ENCODE peak calls at places on chromosomes 1 and 21, in nine cellular contexts. E is GM19239; Y is GM23338; K is upper lobe of left lung; P is stimulated activated CD4-positive, alpha-beta T cell treated with anti-CD3 and anti-CD28 coated beads, Interleukin-2, amount 100 ng/mL, for 24 hours; U is D721Med; H is RKO; B is GM20000; D is NCI-H1092. Z is an unnamed sample.

GRCh38 chr1:115355069-115355468 is 17.0 kb upstream of the NGF start:
- DNase-seq in B (no peak), P (no peak), D (no peak), Y (no peak), H (no peak), U (no peak), K (no peak), E (no peak), Z (no peak)

GRCh38 chr1:237884237-237884636 is 6.5 kb downstream of the ZP4 start:
- DNase-seq in K (no peak), H (no peak), U (no peak), E (no peak), D (no peak), B (no peak), Y (no peak), P (no peak), Z (no peak)

GRCh38 chr1:239951518-239952130 is 140.1 kb upstream of the FMN2 start:
- DNase-seq in H (peak), B (peak), E (peak), P (peak), Y (peak), U (peak), D (peak), K (peak), Z (peak)

GRCh38 chr21:14215971-14216621 is at the start of gene RBM11:
- DNase-seq in D (peak), U (peak), H (no peak), K (peak), P (peak), Y (peak), B (peak), E (peak), Z (peak)

GRCh38 chr1:14531519-14531918 is 67.0 kb upstream of the KAZN start:
- DNase-seq in B (no peak), U (no peak), Y (no peak), K (no peak), P (no peak), D (no peak), H (no peak), E (no peak), Z (no peak)

GRCh38 chr1:6971048-6971447 is 185.8 kb downstream of the CAMTA1 start:
- DNase-seq in Y (no peak), E (no peak), K (no peak), D (no peak), P (no peak), B (no peak), U (no peak), H (no peak), Z (no peak)

GRCh38 chr21:26070822-26071425 is 99.6 kb downstream of the APP start:
- DNase-seq in P (peak), E (peak), K (peak), B (peak), H (no peak), D (no peak), U (no peak), Y (peak), Z (no peak)

GRCh38 chr1:202143768-202144509 is 598 bp downstream of the ARL8A start:
- DNase-seq in B (peak), U (no peak), P (peak), E (peak), Y (peak), H (peak), K (no peak), D (no peak), Z (no peak)

GRCh38 chr21:43667191-43667904 is 8.0 kb downstream of the RRP1B start:
- DNase-seq in B (no peak), U (no peak), H (peak), K (no peak), Y (no peak), E (no peak), P (no peak), D (no peak), Z (no peak)

GRCh38 chr1:200131551-200132125 is 104.1 kb downstream of the NR5A2 start:
- DNase-seq in E (no peak), H (no peak), U (no peak), B (no peak), Y (no peak), K (no peak), P (no peak), D (no peak), Z (no peak)

GRCh38 chr1:17973694-17974093 is 133.9 kb upstream of the IGSF21 start:
- DNase-seq in B (no peak), P (no peak), Y (peak), D (no peak), K (no peak), E (no peak), H (no peak), U (no peak), Z (no peak)

GRCh38 chr1:39065542-39065941 is 39.4 kb downstream of the NDUFS5 start:
- DNase-seq in P (no peak), B (no peak), K (no peak), Y (no peak), D (no peak), E (no peak), U (no peak), H (no peak), Z (no peak)

GRCh38 chr1:232367293-232367692 is 262.6 kb downstream of the SIPA1L2 start:
- DNase-seq in B (no peak), D (no peak), Y (peak), P (no peak), E (no peak), H (no peak), U (no peak), K (no peak), Z (no peak)

GRCh38 chr21:38807481-38807880 is 1.8 kb downstream of the ETS2 start:
- DNase-seq in K (no peak), P (no peak), B (no peak), Y (no peak), E (no peak), U (no peak), H (no peak), D (no peak), Z (no peak)

GRCh38 chr1:40247655-40248054 is at the start of gene TMCO2:
- DNase-seq in K (no peak), E (no peak), B (no peak), U (no peak), Y (no peak), H (peak), P (no peak), D (no peak), Z (no peak)

GRCh38 chr1:22699629-22700028 is 11.0 kb upstream of the EPHB2 start:
- DNase-seq in K (no peak), P (no peak), D (no peak), E (no peak), B (no peak), H (no peak), Y (no peak), U (no peak), Z (no peak)

GRCh38 chr1:214086945-214087344 is 99.2 kb downstream of the PROX1 start:
- DNase-seq in U (no peak), D (no peak), Y (peak), E (no peak), H (no peak), K (no peak), B (no peak), P (no peak), Z (no peak)

GRCh38 chr1:228396770-228397453 is 9.7 kb downstream of the TRIM11 start:
- DNase-seq in D (no peak), E (no peak), H (no peak), Y (no peak), B (no peak), P (no peak), U (no peak), K (no peak), Z (no peak)

GRCh38 chr1:115428676-115429075 is 90.6 kb upstream of the NGF start:
- DNase-seq in D (no peak), E (no peak), Y (no peak), K (no peak), H (peak), U (no peak), P (no peak), B (no peak), Z (no peak)

GRCh38 chr1:203197625-203198024 is 11.1 kb upstream of the CHI3L1 start:
- DNase-seq in H (no peak), E (no peak), P (no peak), U (no peak), D (no peak), B (no peak), K (no peak), Y (no peak), Z (no peak)

GRCh38 chr1:185581020-185581419 is 153.2 kb upstream of the HMCN1 start:
- DNase-seq in D (no peak), E (no peak), B (no peak), H (no peak), U (no peak), K (no peak), Y (no peak), P (no peak), Z (no peak)

GRCh38 chr1:37476460-37477197 is 2.2 kb downstream of the ZC3H12A start:
- DNase-seq in Y (no peak), K (peak), B (no peak), H (peak), U (no peak), E (no peak), D (no peak), P (no peak), Z (no peak)

GRCh38 chr1:6794164-6794563 is 8.9 kb downstream of the CAMTA1 start:
- DNase-seq in Y (peak), U (no peak), K (no peak), B (peak), H (peak), E (no peak), D (peak), P (no peak), Z (no peak)

GRCh38 chr1:41500781-41501518 is 16.5 kb upstream of the EDN2 start:
- DNase-seq in D (no peak), U (no peak), Y (no peak), H (no peak), E (no peak), P (no peak), K (no peak), B (no peak), Z (no peak)

GRCh38 chr21:31446206-31446900 is 102.3 kb upstream of the TIAM1 start:
- DNase-seq in E (no peak), U (no peak), Y (no peak), P (peak), B (no peak), D (no peak), H (no peak), K (no peak), Z (peak)

GRCh38 chr1:116808476-116809180 is 54.4 kb downstream of the CD2 start:
- DNase-seq in E (no peak), Y (no peak), K (no peak), P (no peak), D (no peak), U (no peak), H (no peak), B (no peak), Z (no peak)

GRCh38 chr1:1014896-1015681 is 1.8 kb downstream of the ISG15 start:
- DNase-seq in K (no peak), Y (peak), U (no peak), H (no peak), E (no peak), D (no peak), P (no peak), B (peak), Z (no peak)

GRCh38 chr1:197307551-197307950 is 39.5 kb downstream of the CRB1 start:
- DNase-seq in B (no peak), D (no peak), Y (no peak), U (no peak), K (no peak), E (no peak), P (no peak), H (no peak), Z (no peak)

GRCh38 chr1:38243106-38243505 is 196.5 kb upstream of the POU3F1 start:
- DNase-seq in Y (peak), D (no peak), K (no peak), U (no peak), E (no peak), H (no peak), P (peak), B (no peak), Z (no peak)

Z was measured in T-helper 9 cell.